ENCODE peak calls at places on chromosome 14, in four cellular contexts. F is A549, I is IMR-90, S is GM12878. H is an unnamed sample.

GRCh38 chr14:94540031-94540794 is 21.0 kb upstream of the SERPINA4 start:
- DNase-seq in F (peak), I (peak), S (no peak), H (no peak)

GRCh38 chr14:25042362-25043299 is 7.3 kb downstream of the STXBP6 start:
- DNase-seq in F (peak), I (peak), S (no peak), H (peak)

GRCh38 chr14:90807060-90807459 is 9.2 kb downstream of the TTC7B start:
- DNase-seq in F (no peak), I (no peak), S (no peak), H (no peak)

GRCh38 chr14:102095231-102095870 is 8.5 kb upstream of the HSP90AA1 start:
- DNase-seq in F (no peak), I (peak), S (no peak), H (peak)

GRCh38 chr14:88002421-88002820 is 2.5 kb upstream of the GPR65 start:
- DNase-seq in F (no peak), I (no peak), S (no peak), H (no peak)

GRCh38 chr14:94942601-94943000 is 172.7 kb upstream of the GSC start:
- DNase-seq in F (no peak), I (no peak), S (no peak), H (no peak)

GRCh38 chr14:61479746-61480502 is 158.5 kb downstream of the PRKCH start:
- DNase-seq in F (no peak), I (peak), S (no peak), H (no peak)

GRCh38 chr14:33839193-33840076 is 111.4 kb downstream of the EGLN3 start:
- DNase-seq in F (peak), I (peak), S (no peak), H (peak)

GRCh38 chr14:28603606-28604005 is 163.0 kb upstream of the FOXG1 start:
- DNase-seq in F (peak), I (no peak), S (no peak), H (no peak)

GRCh38 chr14:105947599-105947998 is 421.2 kb downstream of the TMEM121 start:
- DNase-seq in F (no peak), I (no peak), S (no peak), H (no peak)

GRCh38 chr14:105945891-105946290 is 419.5 kb downstream of the TMEM121 start:
- DNase-seq in F (peak), I (no peak), S (no peak), H (no peak)

GRCh38 chr14:105941226-105942166 is 415.1 kb downstream of the TMEM121 start:
- DNase-seq in F (no peak), I (no peak), S (no peak), H (no peak)

GRCh38 chr14:105943973-105944602 is 417.7 kb downstream of the TMEM121 start:
- DNase-seq in F (no peak), I (no peak), S (no peak), H (no peak)

DNA sequence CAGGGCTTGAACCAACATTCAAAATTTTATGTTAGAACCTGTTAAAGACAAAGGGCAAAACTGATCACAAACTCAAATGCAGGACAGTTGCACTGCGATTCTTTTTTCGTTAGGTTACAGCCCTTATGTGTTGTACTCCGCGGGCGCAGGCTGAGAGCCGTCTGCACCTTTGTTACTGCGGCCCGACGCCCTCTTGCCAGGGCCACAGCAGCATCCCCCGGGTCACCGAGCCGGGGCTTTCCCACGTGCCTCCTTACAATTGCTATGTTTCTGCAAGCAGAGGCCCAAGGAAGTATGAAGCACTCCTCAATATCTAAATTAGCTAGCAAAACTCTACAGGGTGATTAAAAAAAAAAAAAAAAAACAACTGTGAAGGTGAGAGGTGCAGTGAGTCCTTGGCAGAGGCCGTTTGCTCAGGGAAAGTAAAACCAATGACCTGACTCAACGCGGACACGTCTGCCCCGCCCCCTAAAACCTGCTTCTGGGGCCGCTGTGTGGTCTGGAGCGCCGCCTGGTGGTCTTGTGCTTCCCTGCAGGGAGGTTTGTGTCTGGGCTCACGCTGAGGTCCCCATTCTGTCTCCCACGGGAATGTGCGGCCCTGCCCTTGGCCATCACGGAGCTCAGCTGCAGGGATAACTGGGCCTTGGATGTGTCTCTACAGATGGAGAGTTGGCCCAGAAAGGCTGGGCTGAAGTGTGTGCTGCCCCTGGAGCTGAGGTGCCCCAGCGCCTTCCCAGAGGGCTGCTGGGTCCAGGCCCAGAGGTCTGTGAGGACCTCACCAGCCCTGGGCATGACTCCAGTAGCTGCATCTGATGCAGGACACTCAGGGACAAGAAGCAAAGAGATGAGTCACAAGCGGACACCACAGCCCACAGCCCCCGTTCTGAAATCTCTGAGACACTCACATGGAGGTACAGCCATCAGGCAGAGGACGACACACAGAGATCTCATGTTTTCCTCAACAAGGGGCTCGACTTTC is 418.5 kb downstream of the TMEM121 start:
- DNase-seq in F (peak), I (no peak), S (no peak), H (peak)
- TF ChIP-seq RCOR1 in F (no peak), I (no peak), S (no peak), H (no peak)

GRCh38 chr14:79605863-79606262 is 605.4 kb downstream of the DIO2 start:
- DNase-seq in F (no peak), I (no peak), S (no peak), H (no peak)
- TF ChIP-seq CEBPB in F (no peak), I (no peak), S (no peak), H (no peak)

DNA sequence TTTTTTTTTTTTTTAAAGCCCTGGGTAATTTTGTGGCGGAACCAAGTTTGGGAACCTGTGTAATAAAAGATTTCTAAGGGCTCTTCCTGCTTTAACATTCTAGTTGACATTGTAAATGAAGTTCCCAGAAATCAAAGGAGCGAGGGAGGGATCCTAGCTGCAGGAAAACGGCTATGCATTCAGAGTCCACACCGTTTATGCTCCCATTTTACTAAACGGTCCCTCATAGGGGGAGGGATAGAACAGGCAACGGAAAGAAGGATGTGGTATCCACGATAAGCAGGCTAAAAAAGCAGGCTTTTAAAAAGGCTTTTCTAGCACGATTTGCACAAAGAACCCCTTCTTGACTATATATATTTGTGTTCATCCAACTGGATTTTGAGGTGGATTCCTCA is 571 bp downstream of the SYNJ2BP start:
- DNase-seq in F (peak), I (peak), S (no peak), H (no peak)
- TF ChIP-seq RCOR1 in F (no peak), I (no peak), S (no peak), H (no peak)

GRCh38 chr14:67820428-67820881 is 876 bp downstream of the RAD51B start:
- DNase-seq in F (peak), I (peak), S (no peak), H (peak)
- TF ChIP-seq CEBPB in F (no peak), I (no peak), S (no peak), H (no peak)

GRCh38 chr14:104150201-104151027 is 12.0 kb downstream of the KIF26A start:
- DNase-seq in F (peak), I (no peak), S (no peak), H (no peak)
- TF ChIP-seq RCOR1 in F (no peak), I (no peak), S (no peak), H (no peak)

DNA sequence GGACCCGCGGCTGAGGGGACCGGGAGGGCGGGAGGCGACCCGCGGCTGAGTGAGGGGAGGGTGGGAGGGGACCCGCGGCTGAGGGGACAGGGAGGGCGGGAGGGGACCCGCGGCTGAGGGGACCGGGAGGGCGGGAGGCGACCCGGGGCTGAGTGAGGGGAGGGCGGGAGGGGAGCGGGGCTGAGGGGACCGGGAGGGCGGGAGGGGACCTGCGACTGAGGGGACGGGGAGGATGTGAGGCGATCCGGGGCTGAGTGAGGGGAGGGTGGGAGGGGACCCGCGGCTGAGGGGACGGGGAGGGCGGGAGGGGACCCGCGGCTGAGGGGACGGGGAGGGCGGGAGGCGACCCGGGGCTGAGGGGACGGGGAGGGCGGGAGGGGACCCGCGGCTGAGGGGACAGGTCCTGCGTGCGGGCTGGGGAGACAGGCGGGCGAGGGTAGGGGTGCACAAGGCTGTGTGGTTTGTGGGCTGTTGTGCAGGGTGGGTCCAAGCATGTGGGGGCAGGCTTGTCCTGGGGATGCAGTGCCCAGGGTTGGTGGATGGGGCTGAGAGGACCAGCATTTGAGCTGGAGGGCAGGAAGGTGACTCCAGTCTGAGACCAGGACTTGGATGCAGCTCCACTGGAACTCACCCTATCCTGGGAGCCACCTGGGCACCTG is 9.2 kb downstream of the PLD4 start:
- DNase-seq in F (no peak), I (no peak), S (no peak), H (peak)
- TF ChIP-seq CEBPB in F (no peak), I (no peak), S (no peak), H (no peak)